ENCODE peak calls at places on chromosome 7, in four cellular contexts. H is midbrain; F is GM12865; Y is activated T-cell treated with anti-CD3 and anti-CD28 coated beads, Interleukin-2, amount 50 U/mL, for 24 hours. L is an unnamed sample.

GRCh38 chr7:16668049-16668858 is 22.3 kb downstream of the BZW2 start:
- DNase-seq in H (no peak), F (no peak), Y (no peak), L (no peak)

GRCh38 chr7:44291733-44292395 is 33.5 kb downstream of the CAMK2B start:
- DNase-seq in H (no peak), F (no peak), Y (peak), L (no peak)

GRCh38 chr7:133196872-133197612 is 55.8 kb upstream of the EXOC4 start:
- DNase-seq in Y (no peak), H (no peak), F (no peak), L (no peak)

GRCh38 chr7:91247497-91247896 is 16.7 kb upstream of the FZD1 start:
- DNase-seq in Y (no peak), F (no peak), H (no peak), L (no peak)

GRCh38 chr7:21543528-21544302 is 876 bp downstream of the DNAH11 start:
- DNase-seq in F (no peak), Y (peak), H (no peak), L (peak)

GRCh38 chr7:949021-949934 is 5.2 kb downstream of the ADAP1 start:
- DNase-seq in H (no peak), Y (no peak), F (no peak), L (no peak)

GRCh38 chr7:134059921-134060320 is 67.2 kb upstream of the LRGUK start:
- DNase-seq in Y (no peak), F (no peak), H (no peak), L (no peak)

GRCh38 chr7:148242271-148242801 is 348.2 kb upstream of the C7orf33 start:
- DNase-seq in F (peak), Y (no peak), H (peak), L (peak)